ENCODE peak calls at places on chromosomes 13 and 19, in four cellular contexts. One of them, this sample, is unnamed.

GRCh38 chr19:7638802-7639465 is 2.0 kb downstream of the STXBP2 start:
- DNase-seq in CD8-positive, alpha-beta memory T cell: no peak
- DNase-seq in GM23248: no peak
- DNase-seq in heart right ventricle: no peak
- DNase-seq in this sample: no peak

GRCh38 chr19:49155005-49155826 is at the start of gene HRC:
- DNase-seq in GM23248: no peak
- DNase-seq in heart right ventricle: peak
- DNase-seq in CD8-positive, alpha-beta memory T cell: no peak
- DNase-seq in this sample: no peak

GRCh38 chr13:47521895-47522487 is 479.1 kb downstream of the SUCLA2 start:
- DNase-seq in CD8-positive, alpha-beta memory T cell: no peak
- DNase-seq in heart right ventricle: no peak
- DNase-seq in GM23248: no peak
- DNase-seq in this sample: no peak

GRCh38 chr19:3083964-3084363 is 10.2 kb upstream of the GNA11 start:
- DNase-seq in heart right ventricle: no peak
- DNase-seq in GM23248: no peak
- DNase-seq in CD8-positive, alpha-beta memory T cell: no peak
- DNase-seq in this sample: no peak

GRCh38 chr13:97259787-97260641 is 37.9 kb downstream of the MBNL2 start:
- DNase-seq in heart right ventricle: no peak
- DNase-seq in GM23248: peak
- DNase-seq in CD8-positive, alpha-beta memory T cell: no peak
- DNase-seq in this sample: no peak

GRCh38 chr13:33244907-33245287 is 40.7 kb downstream of the STARD13 start:
- DNase-seq in CD8-positive, alpha-beta memory T cell: no peak
- DNase-seq in GM23248: no peak
- DNase-seq in heart right ventricle: no peak
- DNase-seq in this sample: no peak

GRCh38 chr13:40622761-40623160 is 43.7 kb downstream of the FOXO1 start:
- DNase-seq in GM23248: no peak
- DNase-seq in heart right ventricle: no peak
- DNase-seq in CD8-positive, alpha-beta memory T cell: no peak
- DNase-seq in this sample: no peak

GRCh38 chr13:39684531-39685137 is 29.2 kb downstream of the COG6 start:
- DNase-seq in heart right ventricle: no peak
- DNase-seq in CD8-positive, alpha-beta memory T cell: no peak
- DNase-seq in GM23248: peak
- DNase-seq in this sample: no peak

GRCh38 chr13:36774895-36775294 is 44.1 kb upstream of the RFXAP start:
- DNase-seq in CD8-positive, alpha-beta memory T cell: no peak
- DNase-seq in heart right ventricle: no peak
- DNase-seq in GM23248: no peak
- DNase-seq in this sample: no peak

GRCh38 chr13:82933986-82934385 is 948.3 kb downstream of the SLITRK1 start:
- DNase-seq in CD8-positive, alpha-beta memory T cell: no peak
- DNase-seq in heart right ventricle: no peak
- DNase-seq in GM23248: no peak
- DNase-seq in this sample: no peak

GRCh38 chr13:24865158-24865557 is 101.2 kb downstream of the RNF17 start:
- DNase-seq in CD8-positive, alpha-beta memory T cell: no peak
- DNase-seq in heart right ventricle: no peak
- DNase-seq in GM23248: peak
- DNase-seq in this sample: no peak

GRCh38 chr19:13172335-13173128 is 22.3 kb downstream of the IER2 start:
- DNase-seq in GM23248: peak
- DNase-seq in CD8-positive, alpha-beta memory T cell: peak
- DNase-seq in heart right ventricle: peak
- DNase-seq in this sample: peak

GRCh38 chr13:20127263-20127562 is 33.6 kb downstream of the GJA3 start:
- DNase-seq in CD8-positive, alpha-beta memory T cell: no peak
- DNase-seq in heart right ventricle: no peak
- DNase-seq in GM23248: no peak
- DNase-seq in this sample: no peak

GRCh38 chr13:92966341-92966740 is 260.3 kb upstream of the GPC6 start:
- DNase-seq in heart right ventricle: no peak
- DNase-seq in GM23248: no peak
- DNase-seq in CD8-positive, alpha-beta memory T cell: no peak
- DNase-seq in this sample: no peak

GRCh38 chr13:41909524-41909923 is 51.4 kb downstream of the VWA8 start:
- DNase-seq in CD8-positive, alpha-beta memory T cell: no peak
- DNase-seq in heart right ventricle: no peak
- DNase-seq in GM23248: no peak
- DNase-seq in this sample: no peak

GRCh38 chr19:13670846-13671245 is 93.5 kb upstream of the MRI1 start:
- DNase-seq in GM23248: no peak
- DNase-seq in heart right ventricle: no peak
- DNase-seq in CD8-positive, alpha-beta memory T cell: no peak
- DNase-seq in this sample: no peak

GRCh38 chr19:19619849-19620210 is 1.3 kb upstream of the PBX4 start:
- DNase-seq in GM23248: no peak
- DNase-seq in CD8-positive, alpha-beta memory T cell: no peak
- DNase-seq in heart right ventricle: no peak
- DNase-seq in this sample: no peak

GRCh38 chr13:25922373-25922772 is 129.4 kb downstream of the SHISA2 start:
- DNase-seq in CD8-positive, alpha-beta memory T cell: no peak
- DNase-seq in GM23248: no peak
- DNase-seq in heart right ventricle: no peak
- DNase-seq in this sample: no peak

GRCh38 chr13:87769445-87769844 is 98.3 kb downstream of the SLITRK5 start:
- DNase-seq in heart right ventricle: no peak
- DNase-seq in CD8-positive, alpha-beta memory T cell: no peak
- DNase-seq in GM23248: no peak
- DNase-seq in this sample: no peak

GRCh38 chr13:102710261-102710679 is 15.4 kb upstream of the METTL21C start:
- DNase-seq in CD8-positive, alpha-beta memory T cell: no peak
- DNase-seq in GM23248: peak
- DNase-seq in heart right ventricle: no peak
- DNase-seq in this sample: no peak

GRCh38 chr19:13827656-13828055 is 32.4 kb downstream of the ZSWIM4 start:
- DNase-seq in GM23248: peak
- DNase-seq in CD8-positive, alpha-beta memory T cell: no peak
- DNase-seq in heart right ventricle: peak
- DNase-seq in this sample: no peak

GRCh38 chr13:63463782-63464610 is 2048.3 kb upstream of the PCDH20 start:
- DNase-seq in GM23248: no peak
- DNase-seq in CD8-positive, alpha-beta memory T cell: no peak
- DNase-seq in heart right ventricle: no peak
- DNase-seq in this sample: no peak

GRCh38 chr13:43368003-43368402 is 344.6 kb downstream of the DNAJC15 start:
- DNase-seq in heart right ventricle: no peak
- DNase-seq in CD8-positive, alpha-beta memory T cell: no peak
- DNase-seq in GM23248: peak
- DNase-seq in this sample: no peak
- H3K4me3 ChIP-seq in heart right ventricle: peak
- H3K4me3 ChIP-seq in CD8-positive, alpha-beta memory T cell: peak
- H3K4me3 ChIP-seq in GM23248: peak
- H3K4me3 ChIP-seq in this sample: peak

GRCh38 chr19:1244693-1245451 is 3.3 kb downstream of the ATP5F1D start:
- DNase-seq in heart right ventricle: peak
- DNase-seq in CD8-positive, alpha-beta memory T cell: no peak
- DNase-seq in GM23248: peak
- DNase-seq in this sample: no peak

GRCh38 chr19:1245468-1245867 is 2.9 kb upstream of the MIDN start:
- DNase-seq in GM23248: no peak
- DNase-seq in CD8-positive, alpha-beta memory T cell: no peak
- DNase-seq in heart right ventricle: no peak
- DNase-seq in this sample: no peak

GRCh38 chr19:1247747-1248453 is 483 bp upstream of the MIDN start:
- DNase-seq in CD8-positive, alpha-beta memory T cell: peak
- DNase-seq in heart right ventricle: peak
- DNase-seq in GM23248: peak
- DNase-seq in this sample: no peak

GRCh38 chr19:1243768-1244692 is 2.5 kb downstream of the ATP5F1D start:
- DNase-seq in CD8-positive, alpha-beta memory T cell: peak
- DNase-seq in heart right ventricle: peak
- DNase-seq in GM23248: peak
- DNase-seq in this sample: no peak

DNA sequence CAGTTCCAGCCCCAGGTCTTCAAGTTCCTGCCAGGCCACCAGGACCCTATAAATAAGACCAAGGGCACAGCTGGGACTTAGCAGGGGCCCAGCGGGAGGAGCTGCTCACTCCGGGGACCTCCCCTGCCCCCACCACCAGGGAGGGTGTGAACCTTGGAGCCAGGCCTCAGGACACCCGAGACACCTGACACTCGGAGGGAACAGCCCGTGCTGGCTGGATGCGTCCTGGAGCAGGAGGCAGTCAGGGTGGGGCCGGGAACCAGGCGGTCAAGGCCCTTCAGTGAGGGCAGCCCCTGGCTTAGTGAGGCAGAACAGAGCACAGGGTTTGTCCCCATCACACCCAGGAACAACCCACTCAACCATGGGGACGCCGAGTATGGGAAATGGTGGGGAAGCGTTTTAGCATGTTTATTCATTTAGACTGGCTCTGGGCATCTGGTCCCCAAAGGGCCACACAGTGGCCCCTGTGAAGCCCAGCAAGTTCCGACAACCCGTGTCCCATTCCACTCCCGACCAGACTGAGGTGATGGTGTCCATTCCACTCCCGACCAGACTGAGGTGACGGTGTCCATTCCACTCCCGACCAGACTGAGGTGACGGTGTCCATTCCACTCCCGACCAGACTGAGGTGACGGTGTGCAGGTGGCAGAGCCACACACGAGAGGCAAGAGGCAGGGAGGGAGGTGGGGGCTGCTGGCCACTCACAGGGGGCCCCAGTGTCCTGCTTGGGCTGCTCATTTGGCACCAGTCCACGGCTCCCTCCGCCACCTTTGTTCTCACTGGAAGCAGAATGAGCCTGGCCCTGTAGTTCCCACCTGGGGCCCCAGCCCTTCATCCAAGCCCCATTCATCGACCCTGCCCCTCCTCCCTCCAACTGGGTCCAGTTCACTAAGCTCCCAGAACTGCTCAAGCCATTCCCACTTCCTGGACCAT is 2.2 kb upstream of the MIDN start:
- DNase-seq in CD8-positive, alpha-beta memory T cell: no peak
- DNase-seq in GM23248: no peak
- DNase-seq in heart right ventricle: peak
- DNase-seq in this sample: no peak
- H3K27ac ChIP-seq in CD8-positive, alpha-beta memory T cell: no peak
- H3K27ac ChIP-seq in GM23248: no peak
- H3K27ac ChIP-seq in heart right ventricle: peak
- H3K27ac ChIP-seq in this sample: peak

GRCh38 chr13:107023335-107023734 is 455.4 kb upstream of the ARGLU1 start:
- DNase-seq in GM23248: no peak
- DNase-seq in heart right ventricle: no peak
- DNase-seq in CD8-positive, alpha-beta memory T cell: no peak
- DNase-seq in this sample: no peak
- H3K4me3 ChIP-seq in GM23248: no peak
- H3K4me3 ChIP-seq in heart right ventricle: no peak
- H3K4me3 ChIP-seq in CD8-positive, alpha-beta memory T cell: no peak
- H3K4me3 ChIP-seq in this sample: no peak

GRCh38 chr19:35868172-35868822 is at the start of gene APLP1:
- DNase-seq in GM23248: peak
- DNase-seq in CD8-positive, alpha-beta memory T cell: peak
- DNase-seq in heart right ventricle: peak
- DNase-seq in this sample: no peak
- H3K27ac ChIP-seq in GM23248: no peak
- H3K27ac ChIP-seq in CD8-positive, alpha-beta memory T cell: no peak
- H3K27ac ChIP-seq in heart right ventricle: peak
- H3K27ac ChIP-seq in this sample: no peak

GRCh38 chr19:4737955-4738580 is 14.4 kb upstream of the DPP9 start:
- DNase-seq in CD8-positive, alpha-beta memory T cell: no peak
- DNase-seq in heart right ventricle: no peak
- DNase-seq in GM23248: no peak
- DNase-seq in this sample: no peak

GRCh38 chr19:4733755-4734345 is 10.2 kb upstream of the DPP9 start:
- DNase-seq in heart right ventricle: no peak
- DNase-seq in CD8-positive, alpha-beta memory T cell: no peak
- DNase-seq in GM23248: no peak
- DNase-seq in this sample: no peak

GRCh38 chr19:4730740-4731171 is 7.1 kb upstream of the DPP9 start:
- DNase-seq in GM23248: peak
- DNase-seq in CD8-positive, alpha-beta memory T cell: peak
- DNase-seq in heart right ventricle: peak
- DNase-seq in this sample: no peak

GRCh38 chr19:4732680-4733114 is 9.1 kb upstream of the DPP9 start:
- DNase-seq in GM23248: peak
- DNase-seq in CD8-positive, alpha-beta memory T cell: peak
- DNase-seq in heart right ventricle: no peak
- DNase-seq in this sample: no peak
- H3K4me3 ChIP-seq in GM23248: peak
- H3K4me3 ChIP-seq in CD8-positive, alpha-beta memory T cell: peak
- H3K4me3 ChIP-seq in heart right ventricle: no peak
- H3K4me3 ChIP-seq in this sample: peak

GRCh38 chr13:99124695-99125334 is 75.8 kb upstream of the UBAC2 start:
- DNase-seq in GM23248: peak
- DNase-seq in heart right ventricle: no peak
- DNase-seq in CD8-positive, alpha-beta memory T cell: no peak
- DNase-seq in this sample: no peak
- H3K27ac ChIP-seq in GM23248: no peak
- H3K27ac ChIP-seq in heart right ventricle: no peak
- H3K27ac ChIP-seq in CD8-positive, alpha-beta memory T cell: no peak
- H3K27ac ChIP-seq in this sample: peak

GRCh38 chr19:17078920-17079709 is 3.5 kb downstream of the MYO9B start:
- DNase-seq in CD8-positive, alpha-beta memory T cell: no peak
- DNase-seq in GM23248: peak
- DNase-seq in heart right ventricle: no peak
- DNase-seq in this sample: no peak
- H3K4me3 ChIP-seq in CD8-positive, alpha-beta memory T cell: peak
- H3K4me3 ChIP-seq in GM23248: peak
- H3K4me3 ChIP-seq in heart right ventricle: peak
- H3K4me3 ChIP-seq in this sample: peak

GRCh38 chr19:35143231-35143715 is at the start of gene FXYD7:
- DNase-seq in CD8-positive, alpha-beta memory T cell: peak
- DNase-seq in GM23248: no peak
- DNase-seq in heart right ventricle: peak
- DNase-seq in this sample: no peak
- H3K27ac ChIP-seq in CD8-positive, alpha-beta memory T cell: no peak
- H3K27ac ChIP-seq in GM23248: no peak
- H3K27ac ChIP-seq in heart right ventricle: no peak
- H3K27ac ChIP-seq in this sample: no peak

GRCh38 chr13:77477299-77477848 is 58.1 kb upstream of the SCEL start:
- DNase-seq in heart right ventricle: no peak
- DNase-seq in CD8-positive, alpha-beta memory T cell: no peak
- DNase-seq in GM23248: peak
- DNase-seq in this sample: no peak

GRCh38 chr13:77476456-77476855 is 59.0 kb upstream of the SCEL start:
- DNase-seq in GM23248: no peak
- DNase-seq in CD8-positive, alpha-beta memory T cell: no peak
- DNase-seq in heart right ventricle: no peak
- DNase-seq in this sample: no peak

GRCh38 chr13:77480071-77480470 is 55.4 kb upstream of the SCEL start:
- DNase-seq in GM23248: no peak
- DNase-seq in CD8-positive, alpha-beta memory T cell: no peak
- DNase-seq in heart right ventricle: no peak
- DNase-seq in this sample: no peak

GRCh38 chr13:77479326-77479725 is 56.2 kb upstream of the SCEL start:
- DNase-seq in CD8-positive, alpha-beta memory T cell: no peak
- DNase-seq in GM23248: no peak
- DNase-seq in heart right ventricle: no peak
- DNase-seq in this sample: no peak

DNA sequence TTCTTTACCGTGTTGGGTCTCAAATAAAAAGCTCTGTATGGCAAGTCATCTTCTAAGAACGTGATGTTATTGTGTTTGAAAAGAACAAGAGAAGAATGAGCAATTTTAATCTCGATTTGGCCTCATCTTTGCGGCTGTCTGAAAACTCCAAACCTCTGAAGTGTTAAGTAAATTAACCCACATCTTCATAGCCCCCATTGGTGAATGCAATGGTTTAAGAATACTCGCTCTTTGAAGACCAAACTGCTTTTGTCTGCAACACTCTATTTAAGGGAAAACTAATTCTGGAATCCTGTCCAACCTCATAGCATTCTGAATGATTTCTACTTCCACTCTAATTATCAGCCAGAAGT is 56.9 kb upstream of the SCEL start:
- DNase-seq in GM23248: no peak
- DNase-seq in CD8-positive, alpha-beta memory T cell: no peak
- DNase-seq in heart right ventricle: no peak
- DNase-seq in this sample: no peak
- H3K4me3 ChIP-seq in GM23248: peak
- H3K4me3 ChIP-seq in CD8-positive, alpha-beta memory T cell: peak
- H3K4me3 ChIP-seq in heart right ventricle: peak
- H3K4me3 ChIP-seq in this sample: peak

This sample was measured in thoracic aorta.